ENCODE peak calls at places on chromosome 14, in six cellular contexts. B is HepG2, W is endothelial cell of umbilical vein, T is A549, E is K562, D is GM12878. N is an unnamed sample.

GRCh38 chr14:64682173-64682710 is 22.0 kb upstream of the PLEKHG3 start:
- DNase-seq in B (no peak), D (no peak), E (no peak), T (no peak), W (peak), N (peak)

GRCh38 chr14:59845245-59845644 is 25.3 kb downstream of the RTN1 start:
- DNase-seq in E (no peak), D (no peak), W (no peak), T (no peak), B (no peak), N (no peak)

GRCh38 chr14:91919814-91920213 is 27.7 kb downstream of the FBLN5 start:
- DNase-seq in T (no peak), W (no peak), E (no peak), B (no peak), D (no peak), N (no peak)

GRCh38 chr14:63853831-63854293 is 1.1 kb downstream of the SYNE2 start:
- DNase-seq in T (peak), W (peak), B (peak), D (no peak), E (no peak), N (no peak)

GRCh38 chr14:101965145-101965531 is 765 bp downstream of the DYNC1H1 start:
- DNase-seq in B (peak), E (no peak), D (no peak), T (no peak), W (peak), N (peak)

GRCh38 chr14:50928002-50928635 is 16.2 kb downstream of the PYGL start:
- DNase-seq in B (no peak), T (no peak), E (no peak), W (no peak), D (peak), N (peak)

GRCh38 chr14:100605230-100605629 is 18.0 kb upstream of the BEGAIN start:
- DNase-seq in E (no peak), W (no peak), B (no peak), T (no peak), D (no peak), N (no peak)

GRCh38 chr14:94570440-94570839 is 9.2 kb downstream of the SERPINA4 start:
- DNase-seq in T (no peak), B (no peak), D (no peak), E (no peak), W (no peak), N (no peak)

GRCh38 chr14:36522972-36523685 is 3.1 kb upstream of the NKX2-1 start:
- DNase-seq in D (no peak), B (no peak), T (no peak), W (no peak), E (no peak), N (no peak)

GRCh38 chr14:61601923-61602732 is 93.2 kb upstream of the HIF1A start:
- DNase-seq in W (no peak), B (no peak), D (no peak), E (no peak), T (no peak), N (peak)

GRCh38 chr14:98189521-98189920 is 1082.5 kb downstream of the BCL11B start:
- DNase-seq in E (no peak), T (no peak), W (no peak), D (no peak), B (no peak), N (no peak)

GRCh38 chr14:57060276-57060956 is 208.3 kb downstream of the EXOC5 start:
- DNase-seq in W (no peak), B (no peak), E (peak), D (peak), T (no peak), N (no peak)

GRCh38 chr14:31057701-31058364 is 31.7 kb upstream of the STRN3 start:
- DNase-seq in D (no peak), T (no peak), W (no peak), B (no peak), E (no peak), N (no peak)

GRCh38 chr14:59123975-59124374 is 64.5 kb upstream of the DAAM1 start:
- DNase-seq in E (no peak), B (no peak), D (no peak), W (no peak), T (peak), N (no peak)

GRCh38 chr14:63186453-63186852 is 17.8 kb upstream of the RHOJ start:
- DNase-seq in T (no peak), E (no peak), D (no peak), W (peak), B (no peak), N (no peak)

GRCh38 chr14:31884776-31885379 is 192.2 kb upstream of the ARHGAP5 start:
- DNase-seq in T (no peak), B (no peak), W (no peak), D (no peak), E (no peak), N (no peak)

GRCh38 chr14:68473050-68473449 is 319.8 kb downstream of the ZFP36L1 start:
- DNase-seq in E (no peak), B (no peak), D (no peak), W (no peak), T (no peak), N (no peak)

GRCh38 chr14:64504897-64505771 is 564 bp downstream of the ZBTB1 start:
- DNase-seq in D (no peak), W (peak), T (peak), E (peak), B (peak), N (peak)

GRCh38 chr14:68952544-68953535 is 26.3 kb downstream of the ACTN1 start:
- DNase-seq in B (no peak), E (no peak), W (no peak), D (no peak), T (no peak), N (no peak)

GRCh38 chr14:54488318-54488645 is 498 bp downstream of the GMFB start:
- DNase-seq in B (no peak), W (no peak), T (no peak), E (no peak), D (no peak), N (no peak)

GRCh38 chr14:64465208-64465821 is at the start of gene AKAP5:
- DNase-seq in D (no peak), E (peak), W (peak), B (peak), T (peak), N (peak)

GRCh38 chr14:105864116-105864515 is 337.7 kb downstream of the TMEM121 start:
- DNase-seq in W (no peak), B (no peak), E (no peak), T (no peak), D (no peak), N (no peak)

GRCh38 chr14:104975481-104976197 is 2.5 kb downstream of the AHNAK2 start:
- DNase-seq in B (no peak), T (no peak), D (no peak), W (no peak), E (no peak), N (peak)

GRCh38 chr14:45361727-45362126 is 108.7 kb upstream of the MIS18BP1 start:
- DNase-seq in B (no peak), T (no peak), E (no peak), D (no peak), W (no peak), N (no peak)

GRCh38 chr14:45359766-45360165 is 106.8 kb upstream of the MIS18BP1 start:
- DNase-seq in T (no peak), W (no peak), B (no peak), E (no peak), D (no peak), N (no peak)

GRCh38 chr14:45362505-45362904 is 109.5 kb upstream of the MIS18BP1 start:
- DNase-seq in W (no peak), B (no peak), T (no peak), E (no peak), D (no peak), N (no peak)

DNA sequence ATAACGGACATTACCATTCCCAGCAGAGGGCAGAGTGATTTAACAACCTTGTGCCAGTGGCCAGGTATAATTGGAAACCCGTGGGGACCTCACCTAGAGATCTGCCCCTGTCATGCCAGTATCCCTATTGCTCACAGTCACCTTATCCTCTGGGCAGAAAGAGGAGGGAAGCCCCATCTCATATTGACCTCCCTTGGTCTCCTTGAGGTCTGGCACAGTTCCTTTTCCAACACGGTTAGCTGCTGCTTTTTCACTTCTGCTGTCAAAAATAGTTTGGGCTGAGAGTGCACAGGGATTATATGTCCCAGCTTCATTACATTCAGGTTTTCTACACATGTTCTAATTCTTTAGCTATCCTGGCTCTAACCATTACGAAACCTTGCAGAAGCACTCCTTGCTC is 111.6 kb upstream of the MIS18BP1 start:
- DNase-seq in D (no peak), E (no peak), B (no peak), W (no peak), T (no peak), N (no peak)
- TF ChIP-seq MYC in D (no peak), E (no peak), B (no peak), W (no peak), T (no peak), N (no peak)

GRCh38 chr14:66398437-66398836 is 87.7 kb upstream of the CCDC196 start:
- DNase-seq in E (no peak), D (no peak), B (no peak), T (no peak), W (no peak), N (no peak)

GRCh38 chr14:66396165-66396564 is 90.0 kb upstream of the CCDC196 start:
- DNase-seq in D (no peak), B (no peak), T (no peak), E (no peak), W (no peak), N (no peak)

DNA sequence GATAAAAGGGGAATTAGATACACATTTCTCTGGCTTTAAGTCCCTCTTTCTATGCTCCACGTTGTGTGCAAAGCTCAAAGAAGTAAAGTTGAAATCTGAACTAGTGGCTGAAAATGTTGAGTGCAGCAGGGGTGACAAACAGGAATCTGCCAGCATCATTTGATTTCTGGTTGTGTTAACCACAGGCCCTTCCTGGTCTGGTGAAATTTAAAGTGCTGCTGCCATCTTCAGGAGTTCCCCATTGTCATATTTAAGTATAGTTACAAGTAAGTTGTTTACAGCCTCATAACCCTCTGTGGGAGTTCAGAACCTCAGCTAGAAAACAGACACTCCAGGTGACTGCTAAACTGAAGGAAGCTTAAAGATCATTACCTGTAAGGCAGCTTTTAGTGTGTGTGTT is 90.9 kb upstream of the CCDC196 start:
- DNase-seq in B (no peak), D (no peak), T (no peak), W (no peak), E (no peak), N (peak)
- TF ChIP-seq CTCF in B (no peak), D (peak), T (no peak), W (no peak), E (no peak), N (no peak)

GRCh38 chr14:22598099-22598895 is at the start of gene ABHD4:
- DNase-seq in W (peak), D (no peak), B (peak), T (peak), E (peak), N (peak)
- TF ChIP-seq POLR2A in W (peak), D (peak), B (no peak), T (peak), E (peak), N (no peak)

GRCh38 chr14:72565917-72566316 is 328.0 kb downstream of the DPF3 start:
- DNase-seq in E (no peak), B (no peak), T (no peak), D (no peak), W (no peak), N (no peak)

GRCh38 chr14:72562300-72562699 is 331.6 kb downstream of the DPF3 start:
- DNase-seq in E (no peak), D (no peak), B (no peak), W (no peak), T (no peak), N (no peak)

GRCh38 chr14:72567226-72567625 is 326.7 kb downstream of the DPF3 start:
- DNase-seq in B (no peak), E (peak), W (no peak), D (no peak), T (no peak), N (no peak)

GRCh38 chr14:72563676-72564075 is 330.2 kb downstream of the DPF3 start:
- DNase-seq in W (no peak), T (no peak), B (no peak), D (no peak), E (no peak), N (no peak)

GRCh38 chr14:72565200-72565599 is 328.7 kb downstream of the DPF3 start:
- DNase-seq in T (no peak), W (no peak), B (no peak), E (no peak), D (no peak), N (no peak)
- TF ChIP-seq MYC in T (no peak), W (no peak), B (no peak), E (no peak), D (no peak), N (no peak)

GRCh38 chr14:49139593-49139992 is 446.6 kb downstream of the RPS29 start:
- DNase-seq in E (no peak), T (no peak), B (no peak), W (no peak), D (no peak), N (no peak)

DNA sequence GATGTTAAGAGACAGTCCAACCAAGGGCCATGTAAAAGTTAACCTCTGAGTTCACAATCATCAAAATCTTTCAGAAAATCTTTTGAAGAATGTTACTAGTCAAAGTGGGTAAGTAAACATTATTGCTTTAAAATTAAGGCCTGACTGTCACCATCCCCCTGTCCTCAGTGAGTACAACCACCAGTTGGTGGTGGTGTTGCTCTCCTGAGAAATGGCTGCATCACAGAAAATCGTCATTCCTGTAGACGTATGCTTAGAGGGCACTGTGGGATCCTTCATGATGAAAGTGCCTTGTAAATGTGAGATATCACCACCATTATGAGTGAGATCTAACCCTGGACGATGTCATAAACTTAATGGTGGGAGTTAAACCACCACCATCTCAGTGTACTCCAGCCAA is 451.2 kb downstream of the RPS29 start:
- DNase-seq in W (no peak), B (no peak), E (no peak), T (no peak), D (no peak), N (peak)
- TF ChIP-seq CTCF in W (no peak), B (no peak), E (no peak), T (no peak), D (no peak), N (peak)

DNA sequence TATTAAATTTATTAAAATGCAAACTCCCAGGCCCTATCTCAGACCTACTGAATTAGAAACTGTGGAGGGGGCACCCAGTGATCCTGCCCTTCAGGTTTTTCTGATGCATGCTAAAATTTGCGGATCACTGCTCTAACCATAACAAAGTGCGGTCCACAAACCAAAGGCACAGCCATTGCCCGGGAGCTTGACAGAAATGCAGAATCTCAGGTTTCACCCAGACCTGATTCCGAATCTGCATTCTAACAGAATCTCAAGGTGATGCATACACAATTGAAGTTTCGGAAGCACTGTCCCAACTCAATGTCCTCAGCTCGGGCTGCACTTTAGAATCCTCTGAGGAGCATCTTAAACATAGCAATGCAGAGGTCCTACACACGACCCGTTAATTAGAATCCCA is 46.0 kb downstream of the ZFYVE1 start:
- DNase-seq in W (no peak), T (no peak), E (no peak), D (no peak), B (no peak), N (no peak)
- TF ChIP-seq POLR2A in W (no peak), T (no peak), E (no peak), D (no peak), B (no peak), N (no peak)

DNA sequence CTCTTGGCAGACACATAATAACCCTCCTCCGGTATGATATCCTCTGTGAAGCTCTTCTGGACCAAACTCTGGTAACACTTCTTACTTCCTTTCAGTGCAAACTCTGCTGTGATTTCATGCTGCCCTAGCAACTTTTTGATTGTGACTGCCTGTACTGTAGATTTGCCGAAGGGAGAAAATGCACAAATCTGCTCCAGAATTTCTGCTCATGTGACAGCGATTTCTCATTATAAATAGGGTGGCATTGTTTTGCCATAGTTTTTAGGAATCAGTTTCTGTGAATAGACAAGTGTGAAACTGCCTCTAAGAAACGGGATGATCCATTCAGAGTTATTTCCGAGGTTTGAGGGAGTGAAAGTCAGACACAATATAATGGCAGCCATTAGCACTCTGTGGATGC is 284.3 kb downstream of the MDGA2 start:
- DNase-seq in E (no peak), B (no peak), T (no peak), D (no peak), W (no peak), N (no peak)
- TF ChIP-seq MYC in E (no peak), B (no peak), T (no peak), D (no peak), W (no peak), N (no peak)

GRCh38 chr14:28375295-28375694 is 391.3 kb upstream of the FOXG1 start:
- DNase-seq in D (no peak), B (no peak), T (no peak), W (peak), E (no peak), N (peak)
- TF ChIP-seq CTCF in D (no peak), B (no peak), T (no peak), W (peak), E (no peak), N (peak)

GRCh38 chr14:23146423-23146910 is 27.4 kb upstream of the CEBPE start:
- DNase-seq in D (no peak), B (no peak), E (peak), T (no peak), W (no peak), N (no peak)
- TF ChIP-seq POLR2A in D (no peak), B (no peak), E (no peak), T (no peak), W (no peak), N (no peak)

GRCh38 chr14:66072190-66072905 is 413.8 kb upstream of the CCDC196 start:
- DNase-seq in T (no peak), W (no peak), B (no peak), E (no peak), D (no peak), N (no peak)
- TF ChIP-seq MYC in T (no peak), W (no peak), B (no peak), E (no peak), D (no peak), N (no peak)

N was measured in NB4.